ENCODE peak calls at places on chromosome 10, in four cellular contexts. X is stimulated activated CD8-positive, alpha-beta memory T cell treated with anti-CD3 and anti-CD28 coated beads, Interleukin-2, amount 100 ng/mL, for 1 hour; S is nephron progenitor cell; Z is AG10803. D is an unnamed sample.

GRCh38 chr10:6430581-6430980 is 149.5 kb downstream of the PRKCQ start:
- DNase-seq in X (no peak), S (no peak), Z (no peak), D (no peak)

GRCh38 chr10:91144961-91145360 is 75.5 kb upstream of the PCGF5 start:
- DNase-seq in X (no peak), S (no peak), Z (peak; percentile 12), D (no peak)

GRCh38 chr10:4865945-4866661 is 40.1 kb downstream of the AKR1E2 start:
- DNase-seq in X (no peak), S (no peak), Z (no peak), D (no peak)

GRCh38 chr10:87817291-87817872 is 644 bp downstream of the ATAD1 start:
- DNase-seq in X (no peak), S (no peak), Z (no peak), D (no peak)

GRCh38 chr10:75233444-75234016 is 2.2 kb downstream of the COMTD1 start:
- DNase-seq in X (no peak), S (no peak), Z (no peak), D (no peak)

GRCh38 chr10:124534231-124534798 is 72.7 kb downstream of the LHPP start:
- DNase-seq in X (no peak), S (peak; percentile 44), Z (no peak), D (no peak)

GRCh38 chr10:115171392-115171960 is 78.3 kb downstream of the ATRNL1 start:
- DNase-seq in X (no peak), S (no peak), Z (peak; percentile 12), D (no peak)

GRCh38 chr10:67607472-67607871 is 88.5 kb downstream of the CTNNA3 start:
- DNase-seq in X (no peak), S (no peak), Z (no peak), D (no peak)

GRCh38 chr10:42691361-42692120 is 53.2 kb upstream of the ZNF33B start:
- DNase-seq in X (no peak), S (no peak), Z (no peak), D (no peak)

GRCh38 chr10:81873932-81874816 is 820 bp upstream of the NRG3 start:
- DNase-seq in X (no peak), S (peak; percentile 87), Z (no peak), D (peak; percentile 64)

GRCh38 chr10:28179490-28180099 is 123.3 kb downstream of the MPP7 start:
- DNase-seq in X (no peak), S (peak; percentile 40), Z (peak; percentile 73), D (no peak)

GRCh38 chr10:80410578-80411145 is 2.3 kb downstream of the PRXL2A start:
- DNase-seq in X (no peak), S (no peak), Z (no peak), D (no peak)

GRCh38 chr10:14838582-14839304 is 637 bp downstream of the HSPA14 start:
- DNase-seq in X (no peak), S (peak; percentile 78), Z (peak; percentile 12), D (peak; percentile 79)

GRCh38 chr10:117653170-117653515 is 110.6 kb downstream of the EMX2 start:
- DNase-seq in X (no peak), S (no peak), Z (peak; percentile 96), D (peak; percentile 57)

GRCh38 chr10:24384954-24385353 is 176.0 kb downstream of the KIAA1217 start:
- DNase-seq in X (no peak), S (peak; percentile 10), Z (no peak), D (no peak)

GRCh38 chr10:35765039-35765662 is 123.1 kb upstream of the FZD8 start:
- DNase-seq in X (no peak), S (peak; percentile 61), Z (no peak), D (no peak)

GRCh38 chr10:79243211-79244067 is 103.8 kb upstream of the PPIF start:
- DNase-seq in X (no peak), S (peak; percentile 79), Z (no peak), D (no peak)

GRCh38 chr10:116653885-116654284 is 33.1 kb downstream of the PNLIPRP2 start:
- DNase-seq in X (no peak), S (no peak), Z (no peak), D (no peak)

GRCh38 chr10:5356479-5356763 is 8.3 kb upstream of the UCN3 start:
- DNase-seq in X (no peak), S (no peak), Z (no peak), D (no peak)